ENCODE peak calls at places on chromosome X, in four cellular contexts. L is ovary, H is fibroblast of lung, O is GM23338. U is an unnamed sample. For H3K4me1, the result is how much of the 10 kb centered on the place peaks cover.

GRCh38 chrX:41785685-41786084 is 61.7 kb downstream of the GPR82 start:
- DNase-seq in H (peak), O (no peak), L (no peak), U (no peak)

GRCh38 chrX:134236690-134237362 is at the start of gene CCDC160:
- DNase-seq in H (peak), L (peak), O (peak), U (peak)

GRCh38 chrX:118862086-118862485 is 38.5 kb downstream of the ZCCHC12 start:
- DNase-seq in O (no peak), H (no peak), L (no peak), U (no peak)

GRCh38 chrX:10467793-10468192 is 152.6 kb downstream of the MID1 start:
- DNase-seq in L (no peak), H (peak), O (no peak), U (no peak)

GRCh38 chrX:67538383-67538782 is 5.4 kb upstream of the AR start:
- DNase-seq in H (no peak), O (no peak), L (no peak), U (no peak)

GRCh38 chrX:126137899-126138298 is 28.2 kb downstream of the DCAF12L2 start:
- DNase-seq in L (no peak), O (peak), H (no peak), U (no peak)

GRCh38 chrX:110722135-110722534 is 73.5 kb downstream of the CHRDL1 start:
- DNase-seq in O (no peak), H (no peak), L (no peak), U (no peak)

GRCh38 chrX:17484592-17484991 is 109.6 kb downstream of the NHS start:
- DNase-seq in O (peak), H (no peak), L (no peak), U (no peak)

GRCh38 chrX:13007519-13008188 is 32.7 kb downstream of the TMSB4X start:
- DNase-seq in O (no peak), L (no peak), H (peak), U (no peak)

GRCh38 chrX:13009256-13009655 is 34.3 kb downstream of the TMSB4X start:
- DNase-seq in H (peak), O (no peak), L (no peak), U (no peak)

GRCh38 chrX:13008189-13008533 is 33.3 kb downstream of the TMSB4X start:
- DNase-seq in L (no peak), H (no peak), O (no peak), U (no peak)

GRCh38 chrX:13009844-13010243 is 34.6 kb downstream of the FAM9C start:
- DNase-seq in H (peak), O (no peak), L (no peak), U (no peak)

DNA sequence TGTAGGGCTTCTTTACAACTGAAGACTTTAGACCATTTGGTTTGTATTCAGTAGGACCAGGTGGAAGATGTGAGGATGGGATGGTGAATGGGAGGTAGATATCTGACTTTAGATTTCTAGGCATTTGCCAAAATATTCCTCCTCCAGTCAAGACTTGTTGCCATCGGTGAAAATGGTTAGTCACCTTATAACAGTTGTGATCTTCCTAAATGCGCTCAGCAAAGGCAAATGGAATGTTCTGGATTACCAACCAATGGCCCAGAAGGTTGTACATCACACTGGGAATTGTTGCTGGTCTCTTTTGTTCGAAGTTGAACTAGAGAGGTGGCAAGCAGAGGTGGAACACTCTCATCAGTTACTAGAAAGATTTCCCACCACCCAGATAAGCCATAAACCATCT is 33.9 kb downstream of the TMSB4X start:
- DNase-seq in L (no peak), O (no peak), H (no peak), U (no peak)
- H3K4me1 ChIP-seq in L (under half), O (under half), H (under half), U (under half)

DNA sequence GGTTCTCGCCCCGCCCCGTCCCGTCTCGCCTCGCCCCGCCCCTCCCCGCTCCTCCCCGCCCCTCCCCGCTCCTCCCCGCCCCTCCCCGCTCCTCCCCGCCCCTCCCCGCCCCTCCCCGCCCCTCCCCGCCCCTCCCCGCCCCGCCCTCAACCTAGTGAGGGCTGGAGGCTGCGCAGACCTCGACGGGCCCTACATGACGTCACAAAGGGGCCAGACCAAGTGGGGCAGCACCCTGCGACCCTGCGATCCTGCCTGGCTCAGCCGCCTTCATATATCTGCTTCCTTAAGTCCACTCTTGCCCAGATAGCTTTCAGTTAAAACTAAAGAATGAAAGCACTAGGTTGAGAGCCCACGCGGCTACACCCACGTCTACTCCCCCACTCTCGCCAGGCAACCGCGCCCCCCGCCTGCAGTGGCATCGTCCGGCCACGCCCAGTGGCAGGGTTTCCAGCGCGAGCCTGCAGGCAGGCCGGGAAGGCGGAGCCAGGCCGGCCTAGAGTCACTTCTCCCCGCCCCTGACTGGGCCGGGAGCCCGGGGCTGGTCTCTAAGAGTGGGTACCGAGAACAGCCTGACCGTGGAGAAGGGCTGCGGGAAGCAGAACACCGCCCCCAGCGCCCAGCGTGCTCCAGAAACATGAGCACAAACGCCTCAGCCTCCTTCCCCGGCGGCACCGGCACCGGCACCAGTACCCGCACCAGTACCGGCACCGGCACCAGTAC is 1.5 kb upstream of the MAOA start:
- DNase-seq in H (peak), O (peak), L (peak), U (peak)
- TF ChIP-seq CTCF in H (no peak), O (peak), L (no peak), U (peak)

GRCh38 chrX:31420711-31421151 is 348.9 kb upstream of the FTHL17 start:
- DNase-seq in L (no peak), O (no peak), H (no peak), U (no peak)
- H3K27ac ChIP-seq in L (no peak), O (no peak), H (no peak), U (no peak)

GRCh38 chrX:123876844-123877243 is 17.0 kb downstream of the XIAP start:
- DNase-seq in H (no peak), O (no peak), L (no peak), U (no peak)
- H3K4me1 ChIP-seq in H (under half), O (under half), L (under half), U (under half)

DNA sequence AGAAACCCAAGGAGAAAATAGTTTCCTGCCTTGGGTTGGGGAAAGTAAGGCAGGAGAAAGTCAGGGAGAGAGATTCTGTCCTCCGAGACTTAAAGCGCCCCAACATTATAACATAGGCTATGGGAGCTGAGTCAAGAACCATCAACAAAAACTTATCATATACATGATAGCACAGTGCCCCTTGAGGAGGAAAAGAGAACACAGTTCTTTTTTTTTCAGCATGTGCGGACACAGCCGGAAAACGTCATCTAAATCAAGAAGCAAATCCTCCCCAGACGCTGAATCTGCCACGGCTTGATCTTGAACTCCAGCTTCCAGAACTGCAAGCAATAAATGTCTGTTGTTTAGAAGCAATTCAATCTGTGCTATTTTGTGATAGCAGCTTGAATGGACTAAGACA is 549.6 kb upstream of the PRKX start:
- DNase-seq in L (no peak), O (peak), H (no peak), U (no peak)
- TF ChIP-seq CTCF in L (no peak), O (peak), H (no peak), U (no peak)

GRCh38 chrX:20529711-20530110 is 263.0 kb upstream of the RPS6KA3 start:
- DNase-seq in L (no peak), H (peak), O (no peak), U (no peak)
- H3K27ac ChIP-seq in L (no peak), H (no peak), O (no peak), U (no peak)

GRCh38 chrX:19698691-19699090 is 183.4 kb upstream of the MAP3K15 start:
- DNase-seq in H (no peak), O (no peak), L (no peak), U (no peak)
- H3K4me1 ChIP-seq in H (under half), O (under half), L (under half), U (under half)

U was measured in left ventricle myocardium inferior.